ENCODE peak calls at places on chromosomes 5 and 9, in six cellular contexts. One of them, this sample, is unnamed.
A peak's percentile ranks its signal among the peaks of the same experiment; 100 is the strongest.

GRCh38 chr9:114908796-114909448 is 21.5 kb downstream of the TNFSF8 start:
- DNase-seq in GM20000: no peak
- DNase-seq in sigmoid colon: no peak
- DNase-seq in IMR-90: peak; percentile 63
- DNase-seq in WERI-Rb-1: no peak
- DNase-seq in A549: peak; percentile 58
- DNase-seq in this sample: no peak

GRCh38 chr9:19114680-19115270 is 12.1 kb upstream of the HAUS6 start:
- DNase-seq in GM20000: no peak
- DNase-seq in sigmoid colon: no peak
- DNase-seq in IMR-90: peak; percentile 68
- DNase-seq in WERI-Rb-1: no peak
- DNase-seq in A549: no peak
- DNase-seq in this sample: no peak

GRCh38 chr5:165617491-165617890 is 2112.1 kb downstream of the MAT2B start:
- DNase-seq in GM20000: no peak
- DNase-seq in sigmoid colon: no peak
- DNase-seq in IMR-90: peak; percentile 46
- DNase-seq in WERI-Rb-1: no peak
- DNase-seq in A549: no peak
- DNase-seq in this sample: no peak

GRCh38 chr9:71001780-71002386 is 119.5 kb downstream of the TRPM3 start:
- DNase-seq in GM20000: peak; percentile 11
- DNase-seq in sigmoid colon: no peak
- DNase-seq in IMR-90: peak; percentile 25
- DNase-seq in WERI-Rb-1: peak; percentile 57
- DNase-seq in A549: peak; percentile 35
- DNase-seq in this sample: no peak

GRCh38 chr9:124697326-124698200 is 73.5 kb downstream of the NR6A1 start:
- DNase-seq in GM20000: no peak
- DNase-seq in sigmoid colon: no peak
- DNase-seq in IMR-90: peak; percentile 61
- DNase-seq in WERI-Rb-1: no peak
- DNase-seq in A549: peak; percentile 7
- DNase-seq in this sample: no peak

GRCh38 chr9:19641046-19641445 is 147.8 kb downstream of the SLC24A2 start:
- DNase-seq in GM20000: no peak
- DNase-seq in sigmoid colon: no peak
- DNase-seq in IMR-90: no peak
- DNase-seq in WERI-Rb-1: no peak
- DNase-seq in A549: peak; percentile 10
- DNase-seq in this sample: no peak

GRCh38 chr5:150791536-150791935 is 13.0 kb downstream of the SMIM3 start:
- DNase-seq in GM20000: no peak
- DNase-seq in sigmoid colon: no peak
- DNase-seq in IMR-90: peak; percentile 52
- DNase-seq in WERI-Rb-1: no peak
- DNase-seq in A549: no peak
- DNase-seq in this sample: no peak

GRCh38 chr5:168683247-168683926 is 104.2 kb upstream of the PANK3 start:
- DNase-seq in GM20000: no peak
- DNase-seq in sigmoid colon: no peak
- DNase-seq in IMR-90: no peak
- DNase-seq in WERI-Rb-1: no peak
- DNase-seq in A549: no peak
- DNase-seq in this sample: no peak

GRCh38 chr9:128503870-128504269 is 649 bp upstream of the GLE1 start:
- DNase-seq in GM20000: peak; percentile 31
- DNase-seq in sigmoid colon: no peak
- DNase-seq in IMR-90: no peak
- DNase-seq in WERI-Rb-1: no peak
- DNase-seq in A549: no peak
- DNase-seq in this sample: no peak

DNA sequence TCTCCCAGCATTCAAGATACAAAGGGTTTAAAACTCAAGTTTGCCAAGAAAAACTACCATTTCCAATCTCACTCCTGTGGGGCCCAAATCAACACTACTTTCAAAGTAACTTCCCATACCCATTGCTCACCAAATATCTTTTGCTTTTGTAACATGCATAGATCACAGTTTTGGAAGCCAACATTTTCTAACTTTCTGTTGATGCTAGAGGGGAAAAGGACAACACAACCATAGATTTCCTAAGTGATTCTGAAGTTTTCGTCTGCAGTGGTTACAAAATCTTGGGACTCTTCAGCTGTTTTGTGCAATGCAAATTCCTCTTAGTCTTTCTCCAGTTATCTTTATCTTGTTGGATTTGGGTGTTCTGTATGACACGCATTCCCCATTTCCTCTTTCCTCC is 94.1 kb upstream of the PAPPA start:
- DNase-seq in GM20000: no peak
- DNase-seq in sigmoid colon: no peak
- DNase-seq in IMR-90: no peak
- DNase-seq in WERI-Rb-1: no peak
- DNase-seq in A549: no peak
- DNase-seq in this sample: no peak
- TF ChIP-seq CTCF in GM20000: no peak
- TF ChIP-seq CTCF in sigmoid colon: no peak
- TF ChIP-seq CTCF in IMR-90: no peak
- TF ChIP-seq CTCF in WERI-Rb-1: no peak
- TF ChIP-seq CTCF in A549: no peak
- TF ChIP-seq CTCF in this sample: no peak

DNA sequence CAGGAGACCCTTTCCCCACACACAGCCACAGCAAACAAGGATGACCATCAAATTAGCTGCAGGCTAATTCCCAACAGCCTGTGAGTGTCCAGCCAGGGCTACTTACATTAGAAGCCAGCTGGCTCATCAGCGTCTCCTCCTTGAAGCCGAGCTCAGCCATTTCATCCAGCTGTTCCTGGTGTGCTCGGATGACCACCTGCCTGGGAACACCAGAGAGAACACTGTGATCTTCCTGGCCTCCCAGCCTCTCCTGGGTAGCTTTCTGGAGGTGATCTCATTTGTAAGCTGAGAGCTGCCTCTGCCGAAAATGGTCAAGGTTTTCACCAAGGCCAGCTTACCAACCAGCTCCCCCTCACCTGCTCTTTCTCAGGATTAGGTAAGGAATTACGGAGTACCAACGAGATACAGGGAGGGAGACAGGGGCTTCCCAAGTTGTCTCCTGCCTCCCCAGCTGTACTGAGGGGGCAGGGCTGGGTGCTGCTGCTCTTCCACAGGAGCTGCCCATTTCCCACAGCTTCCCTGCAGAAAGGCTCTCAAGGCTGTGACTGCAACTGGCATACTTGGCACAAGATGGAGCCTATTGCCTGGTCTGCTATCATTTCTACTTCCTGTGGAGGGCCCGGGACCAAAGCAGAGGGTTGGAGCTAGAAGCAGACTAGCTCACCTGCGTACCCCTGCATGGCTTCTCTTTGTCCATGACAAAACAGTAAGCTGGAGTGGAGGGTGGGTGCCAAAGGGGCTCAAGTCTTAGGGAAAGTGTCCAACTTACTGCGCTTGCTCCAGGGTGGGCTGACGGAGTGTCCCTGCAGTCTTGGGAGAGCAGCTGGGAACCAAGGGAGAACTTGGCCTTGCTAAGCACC is 73.9 kb downstream of the KIF24 start:
- DNase-seq in GM20000: no peak
- DNase-seq in sigmoid colon: peak; percentile 88
- DNase-seq in IMR-90: peak; percentile 39
- DNase-seq in WERI-Rb-1: no peak
- DNase-seq in A549: no peak
- DNase-seq in this sample: no peak
- TF ChIP-seq CTCF in GM20000: no peak
- TF ChIP-seq CTCF in sigmoid colon: no peak
- TF ChIP-seq CTCF in IMR-90: peak; percentile 29
- TF ChIP-seq CTCF in WERI-Rb-1: no peak
- TF ChIP-seq CTCF in A549: no peak
- TF ChIP-seq CTCF in this sample: no peak

GRCh38 chr5:122498163-122498562 is 186.1 kb downstream of the SNCAIP start:
- DNase-seq in GM20000: no peak
- DNase-seq in sigmoid colon: no peak
- DNase-seq in IMR-90: peak; percentile 32
- DNase-seq in WERI-Rb-1: peak; percentile 57
- DNase-seq in A549: no peak
- DNase-seq in this sample: peak; percentile 51
- TF ChIP-seq CTCF in GM20000: no peak
- TF ChIP-seq CTCF in sigmoid colon: no peak
- TF ChIP-seq CTCF in IMR-90: peak; percentile 57
- TF ChIP-seq CTCF in WERI-Rb-1: peak; percentile 91
- TF ChIP-seq CTCF in A549: no peak
- TF ChIP-seq CTCF in this sample: no peak

GRCh38 chr5:133928690-133929393 is 39.6 kb downstream of the C5orf15 start:
- DNase-seq in GM20000: peak; percentile 55
- DNase-seq in sigmoid colon: no peak
- DNase-seq in IMR-90: no peak
- DNase-seq in WERI-Rb-1: no peak
- DNase-seq in A549: no peak
- DNase-seq in this sample: no peak
- TF ChIP-seq CTCF in GM20000: no peak
- TF ChIP-seq CTCF in sigmoid colon: no peak
- TF ChIP-seq CTCF in IMR-90: no peak
- TF ChIP-seq CTCF in WERI-Rb-1: no peak
- TF ChIP-seq CTCF in A549: no peak
- TF ChIP-seq CTCF in this sample: no peak

DNA sequence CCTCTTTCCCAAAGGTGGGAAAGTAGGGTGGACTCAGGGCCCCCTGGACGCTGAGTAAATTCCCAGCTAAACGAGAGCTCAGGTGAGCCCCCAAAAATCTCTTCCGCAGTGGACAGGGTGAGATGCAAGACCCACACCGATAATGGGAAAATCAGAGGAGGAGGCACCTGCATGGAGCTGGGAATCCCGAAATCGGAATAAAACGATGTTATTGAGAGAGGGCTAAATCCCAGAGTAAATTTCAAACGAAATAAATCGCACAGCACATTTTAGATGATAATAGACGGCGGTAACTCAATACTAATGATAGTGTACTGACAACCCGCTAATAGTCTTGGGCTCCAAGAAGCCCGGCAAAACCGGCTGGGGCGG is 3.0 kb upstream of the BARHL1 start:
- DNase-seq in GM20000: no peak
- DNase-seq in sigmoid colon: no peak
- DNase-seq in IMR-90: no peak
- DNase-seq in WERI-Rb-1: no peak
- DNase-seq in A549: no peak
- DNase-seq in this sample: no peak
- TF ChIP-seq CTCF in GM20000: no peak
- TF ChIP-seq CTCF in sigmoid colon: no peak
- TF ChIP-seq CTCF in IMR-90: no peak
- TF ChIP-seq CTCF in WERI-Rb-1: no peak
- TF ChIP-seq CTCF in A549: no peak
- TF ChIP-seq CTCF in this sample: no peak

This sample was measured in glutamatergic neuron.